ENCODE peak calls at places on chromosomes 2 and 18, in six cellular contexts. One of them, this sample, is unnamed.

GRCh38 chr2:6412533-6413085 is 453.1 kb downstream of the CMPK2 start:
- ATAC-seq in upper lobe of left lung: no peak
- ATAC-seq in HepG2: no peak
- ATAC-seq in A549: no peak
- ATAC-seq in GM12878: no peak
- ATAC-seq in K562: no peak
- ATAC-seq in this sample: no peak

GRCh38 chr2:101900375-101900774 is 91.4 kb upstream of the IL1R2 start:
- ATAC-seq in upper lobe of left lung: no peak
- ATAC-seq in HepG2: peak; percentile 6
- ATAC-seq in A549: no peak
- ATAC-seq in GM12878: peak; percentile 97
- ATAC-seq in K562: no peak
- ATAC-seq in this sample: no peak

GRCh38 chr2:196949116-196949515 is 22.6 kb upstream of the PGAP1 start:
- ATAC-seq in upper lobe of left lung: no peak
- ATAC-seq in HepG2: peak; percentile 71
- ATAC-seq in A549: peak; percentile 43
- ATAC-seq in GM12878: no peak
- ATAC-seq in K562: no peak
- ATAC-seq in this sample: no peak

GRCh38 chr2:72138011-72138881 is 9.4 kb downstream of the CYP26B1 start:
- ATAC-seq in upper lobe of left lung: no peak
- ATAC-seq in HepG2: peak; percentile 26
- ATAC-seq in A549: peak; percentile 6
- ATAC-seq in GM12878: no peak
- ATAC-seq in K562: no peak
- ATAC-seq in this sample: no peak

GRCh38 chr18:40048253-40048652 is 1906.8 kb upstream of the PIK3C3 start:
- ATAC-seq in upper lobe of left lung: no peak
- ATAC-seq in HepG2: no peak
- ATAC-seq in A549: no peak
- ATAC-seq in GM12878: no peak
- ATAC-seq in K562: no peak
- ATAC-seq in this sample: no peak

GRCh38 chr18:8262221-8262620 is 347.0 kb upstream of the RAB12 start:
- ATAC-seq in upper lobe of left lung: no peak
- ATAC-seq in HepG2: no peak
- ATAC-seq in A549: no peak
- ATAC-seq in GM12878: no peak
- ATAC-seq in K562: no peak
- ATAC-seq in this sample: no peak

GRCh38 chr2:30115141-30115980 is 31.4 kb upstream of the YPEL5 start:
- ATAC-seq in upper lobe of left lung: no peak
- ATAC-seq in HepG2: peak; percentile 88
- ATAC-seq in A549: peak; percentile 79
- ATAC-seq in GM12878: peak; percentile 89
- ATAC-seq in K562: peak; percentile 90
- ATAC-seq in this sample: peak; percentile 78

GRCh38 chr2:65576861-65577601 is 144.6 kb upstream of the SPRED2 start:
- ATAC-seq in upper lobe of left lung: no peak
- ATAC-seq in HepG2: peak; percentile 91
- ATAC-seq in A549: peak; percentile 95
- ATAC-seq in GM12878: no peak
- ATAC-seq in K562: peak; percentile 53
- ATAC-seq in this sample: no peak

GRCh38 chr18:74945774-74946545 is 263.0 kb downstream of the PTGR3 start:
- ATAC-seq in upper lobe of left lung: no peak
- ATAC-seq in HepG2: no peak
- ATAC-seq in A549: no peak
- ATAC-seq in GM12878: no peak
- ATAC-seq in K562: no peak
- ATAC-seq in this sample: no peak

GRCh38 chr2:61762292-61762691 is 91.6 kb downstream of the FAM161A start:
- ATAC-seq in upper lobe of left lung: no peak
- ATAC-seq in HepG2: no peak
- ATAC-seq in A549: no peak
- ATAC-seq in GM12878: peak; percentile 27
- ATAC-seq in K562: no peak
- ATAC-seq in this sample: no peak

GRCh38 chr2:61763605-61764034 is 90.2 kb downstream of the FAM161A start:
- ATAC-seq in upper lobe of left lung: peak; percentile 86
- ATAC-seq in HepG2: peak; percentile 71
- ATAC-seq in A549: peak; percentile 85
- ATAC-seq in GM12878: peak; percentile 24
- ATAC-seq in K562: peak; percentile 78
- ATAC-seq in this sample: peak; percentile 83

GRCh38 chr2:61759718-61760117 is 94.1 kb downstream of the FAM161A start:
- ATAC-seq in upper lobe of left lung: no peak
- ATAC-seq in HepG2: no peak
- ATAC-seq in A549: no peak
- ATAC-seq in GM12878: no peak
- ATAC-seq in K562: no peak
- ATAC-seq in this sample: no peak

GRCh38 chr2:61769093-61769675 is 84.7 kb downstream of the FAM161A start:
- ATAC-seq in upper lobe of left lung: no peak
- ATAC-seq in HepG2: no peak
- ATAC-seq in A549: no peak
- ATAC-seq in GM12878: no peak
- ATAC-seq in K562: no peak
- ATAC-seq in this sample: no peak

DNA sequence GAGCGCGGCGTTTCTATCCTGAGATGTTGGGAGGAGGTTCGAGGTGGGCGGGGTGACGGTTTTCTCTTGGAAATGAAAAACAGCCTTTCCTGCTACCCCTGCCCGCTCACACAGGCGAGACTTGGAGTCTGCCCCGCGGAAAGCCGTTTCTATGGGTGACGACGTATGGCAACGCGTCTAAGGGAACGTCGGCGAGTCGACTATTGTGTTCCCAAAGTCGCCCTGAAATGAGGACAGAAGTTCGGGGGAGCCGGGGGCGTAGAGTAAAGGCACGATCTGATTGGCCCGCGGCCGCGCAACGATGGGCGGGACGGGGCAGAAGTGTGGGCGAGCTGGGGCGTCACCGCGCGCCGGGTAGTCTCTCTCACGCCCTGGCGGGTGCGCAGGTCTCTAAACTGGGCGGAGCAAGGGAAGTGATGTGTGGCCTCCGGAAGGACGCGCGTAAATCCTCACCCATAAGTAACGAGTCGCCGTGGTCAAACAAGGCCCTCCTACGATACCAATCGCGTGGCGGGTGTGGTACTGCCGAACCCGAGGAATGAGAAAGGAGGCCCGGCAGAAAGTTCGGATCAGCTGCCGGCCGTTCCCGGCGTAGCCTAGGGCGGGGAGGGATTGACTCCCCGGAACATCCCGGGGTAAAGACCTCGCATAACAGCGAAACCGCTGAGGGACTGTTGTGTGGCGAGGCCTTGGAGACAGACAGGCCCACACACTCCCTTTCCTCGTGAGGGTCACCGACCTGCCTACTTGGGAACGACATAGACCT is 89.6 kb downstream of the FAM161A start:
- ATAC-seq in upper lobe of left lung: peak; percentile 100
- ATAC-seq in HepG2: peak; percentile 99
- ATAC-seq in A549: peak; percentile 97
- ATAC-seq in GM12878: peak; percentile 99
- ATAC-seq in K562: peak; percentile 99
- ATAC-seq in this sample: peak; percentile 99
- TF ChIP-seq EP300 in upper lobe of left lung: no peak
- TF ChIP-seq EP300 in HepG2: peak; percentile 21
- TF ChIP-seq EP300 in A549: no peak
- TF ChIP-seq EP300 in GM12878: no peak
- TF ChIP-seq EP300 in K562: peak; percentile 24
- TF ChIP-seq EP300 in this sample: peak; percentile 23

GRCh38 chr2:33317369-33318015 is 159.0 kb upstream of the RASGRP3 start:
- ATAC-seq in upper lobe of left lung: no peak
- ATAC-seq in HepG2: no peak
- ATAC-seq in A549: no peak
- ATAC-seq in GM12878: no peak
- ATAC-seq in K562: no peak
- ATAC-seq in this sample: no peak

GRCh38 chr2:33314541-33314940 is 161.9 kb upstream of the RASGRP3 start:
- ATAC-seq in upper lobe of left lung: no peak
- ATAC-seq in HepG2: no peak
- ATAC-seq in A549: no peak
- ATAC-seq in GM12878: no peak
- ATAC-seq in K562: no peak
- ATAC-seq in this sample: no peak

GRCh38 chr2:33316314-33316713 is 160.1 kb upstream of the RASGRP3 start:
- ATAC-seq in upper lobe of left lung: no peak
- ATAC-seq in HepG2: no peak
- ATAC-seq in A549: no peak
- ATAC-seq in GM12878: no peak
- ATAC-seq in K562: no peak
- ATAC-seq in this sample: no peak

GRCh38 chr2:33312389-33312788 is 164.1 kb upstream of the RASGRP3 start:
- ATAC-seq in upper lobe of left lung: no peak
- ATAC-seq in HepG2: no peak
- ATAC-seq in A549: no peak
- ATAC-seq in GM12878: no peak
- ATAC-seq in K562: no peak
- ATAC-seq in this sample: no peak

DNA sequence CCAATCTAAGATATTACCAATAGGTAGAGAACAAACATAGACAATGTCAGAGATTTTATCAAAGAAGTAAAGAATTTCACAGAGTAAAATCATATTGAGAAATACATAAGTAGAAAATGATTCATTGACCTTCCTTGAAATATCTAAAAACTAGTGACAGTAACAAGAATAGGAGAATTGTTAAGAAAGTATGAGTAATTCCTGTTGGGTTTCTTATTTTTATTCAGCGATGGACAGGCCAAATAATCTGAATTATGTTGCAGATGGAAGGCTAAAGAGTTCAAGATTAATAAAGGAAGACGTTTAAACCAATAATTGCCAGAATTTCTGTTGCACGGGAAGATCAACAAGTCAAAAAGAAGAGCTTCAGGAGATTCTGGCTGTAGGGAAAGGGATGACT is 163.4 kb upstream of the RASGRP3 start:
- ATAC-seq in upper lobe of left lung: no peak
- ATAC-seq in HepG2: no peak
- ATAC-seq in A549: no peak
- ATAC-seq in GM12878: no peak
- ATAC-seq in K562: no peak
- ATAC-seq in this sample: no peak
- TF ChIP-seq EP300 in upper lobe of left lung: no peak
- TF ChIP-seq EP300 in HepG2: no peak
- TF ChIP-seq EP300 in A549: no peak
- TF ChIP-seq EP300 in GM12878: no peak
- TF ChIP-seq EP300 in K562: no peak
- TF ChIP-seq EP300 in this sample: no peak

GRCh38 chr2:97724946-97725688 is 11.7 kb downstream of the ZAP70 start:
- ATAC-seq in upper lobe of left lung: no peak
- ATAC-seq in HepG2: no peak
- ATAC-seq in A549: no peak
- ATAC-seq in GM12878: no peak
- ATAC-seq in K562: no peak
- ATAC-seq in this sample: no peak

GRCh38 chr2:97724073-97724410 is 10.7 kb downstream of the ZAP70 start:
- ATAC-seq in upper lobe of left lung: no peak
- ATAC-seq in HepG2: no peak
- ATAC-seq in A549: no peak
- ATAC-seq in GM12878: no peak
- ATAC-seq in K562: no peak
- ATAC-seq in this sample: no peak

GRCh38 chr2:97726311-97727064 is 13.1 kb downstream of the ZAP70 start:
- ATAC-seq in upper lobe of left lung: no peak
- ATAC-seq in HepG2: no peak
- ATAC-seq in A549: no peak
- ATAC-seq in GM12878: no peak
- ATAC-seq in K562: no peak
- ATAC-seq in this sample: no peak

GRCh38 chr2:97723156-97724072 is 10.0 kb downstream of the ZAP70 start:
- ATAC-seq in upper lobe of left lung: no peak
- ATAC-seq in HepG2: no peak
- ATAC-seq in A549: no peak
- ATAC-seq in GM12878: no peak
- ATAC-seq in K562: no peak
- ATAC-seq in this sample: no peak

DNA sequence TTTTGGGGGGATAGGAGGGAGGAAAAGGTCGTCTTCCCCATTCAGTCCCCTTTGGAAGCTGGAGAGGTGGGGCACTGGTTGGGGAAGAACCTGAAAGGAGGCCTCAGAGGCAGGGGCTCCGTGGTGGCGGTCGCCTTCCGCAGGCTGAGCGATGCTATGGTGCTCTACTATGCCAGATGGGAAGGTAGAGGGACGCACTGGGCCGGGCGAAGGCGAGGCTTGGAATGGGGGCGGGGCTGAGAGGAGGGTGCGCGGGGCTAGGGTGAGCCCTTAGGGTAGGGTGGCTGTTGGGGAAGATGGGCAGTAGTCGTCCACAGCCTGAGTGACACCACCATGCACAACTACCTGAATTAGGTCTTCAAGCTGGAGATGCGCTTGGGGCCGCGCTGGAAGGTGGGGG is 11.1 kb downstream of the ZAP70 start:
- ATAC-seq in upper lobe of left lung: peak; percentile 35
- ATAC-seq in HepG2: no peak
- ATAC-seq in A549: no peak
- ATAC-seq in GM12878: no peak
- ATAC-seq in K562: no peak
- ATAC-seq in this sample: no peak
- TF ChIP-seq EP300 in upper lobe of left lung: no peak
- TF ChIP-seq EP300 in HepG2: no peak
- TF ChIP-seq EP300 in A549: no peak
- TF ChIP-seq EP300 in GM12878: no peak
- TF ChIP-seq EP300 in K562: no peak
- TF ChIP-seq EP300 in this sample: no peak

GRCh38 chr18:45726603-45727002 is 2.6 kb downstream of the SLC14A1 start:
- ATAC-seq in upper lobe of left lung: no peak
- ATAC-seq in HepG2: no peak
- ATAC-seq in A549: no peak
- ATAC-seq in GM12878: no peak
- ATAC-seq in K562: no peak
- ATAC-seq in this sample: no peak

GRCh38 chr18:45730832-45731545 is 7.0 kb downstream of the SLC14A1 start:
- ATAC-seq in upper lobe of left lung: no peak
- ATAC-seq in HepG2: no peak
- ATAC-seq in A549: peak; percentile 84
- ATAC-seq in GM12878: no peak
- ATAC-seq in K562: no peak
- ATAC-seq in this sample: no peak

GRCh38 chr18:45731706-45732105 is 7.7 kb downstream of the SLC14A1 start:
- ATAC-seq in upper lobe of left lung: no peak
- ATAC-seq in HepG2: no peak
- ATAC-seq in A549: no peak
- ATAC-seq in GM12878: no peak
- ATAC-seq in K562: no peak
- ATAC-seq in this sample: no peak

GRCh38 chr18:45727068-45727467 is 3.1 kb downstream of the SLC14A1 start:
- ATAC-seq in upper lobe of left lung: no peak
- ATAC-seq in HepG2: no peak
- ATAC-seq in A549: no peak
- ATAC-seq in GM12878: no peak
- ATAC-seq in K562: no peak
- ATAC-seq in this sample: no peak

GRCh38 chr18:45728341-45729010 is 4.5 kb downstream of the SLC14A1 start:
- ATAC-seq in upper lobe of left lung: no peak
- ATAC-seq in HepG2: no peak
- ATAC-seq in A549: no peak
- ATAC-seq in GM12878: no peak
- ATAC-seq in K562: no peak
- ATAC-seq in this sample: no peak
- TF ChIP-seq EP300 in upper lobe of left lung: no peak
- TF ChIP-seq EP300 in HepG2: no peak
- TF ChIP-seq EP300 in A549: no peak
- TF ChIP-seq EP300 in GM12878: no peak
- TF ChIP-seq EP300 in K562: no peak
- TF ChIP-seq EP300 in this sample: no peak